ENCODE peak calls at places on chromosomes 12 and 14, in eight cellular contexts. One of them, this sample, is unnamed.
A peak's percentile ranks its signal among the peaks of the same experiment; 100 is the strongest.

GRCh38 chr12:123260081-123260480 is 11.6 kb downstream of the CDK2AP1 start:
- DNase-seq in AG04450: no peak
- DNase-seq in astrocyte of the spinal cord: no peak
- DNase-seq in psoas muscle: no peak
- DNase-seq in body of pancreas: no peak
- DNase-seq in WTC11: no peak
- DNase-seq in brain microvascular endothelial cell: no peak
- DNase-seq in HepG2: no peak
- DNase-seq in this sample: no peak

GRCh38 chr12:11823043-11823442 is 173.6 kb downstream of the ETV6 start:
- DNase-seq in AG04450: peak; percentile 44
- DNase-seq in astrocyte of the spinal cord: peak; percentile 64
- DNase-seq in psoas muscle: no peak
- DNase-seq in body of pancreas: no peak
- DNase-seq in WTC11: no peak
- DNase-seq in brain microvascular endothelial cell: peak; percentile 69
- DNase-seq in HepG2: no peak
- DNase-seq in this sample: no peak

GRCh38 chr12:68370667-68371066 is 38.5 kb upstream of the MDM1 start:
- DNase-seq in AG04450: no peak
- DNase-seq in astrocyte of the spinal cord: no peak
- DNase-seq in psoas muscle: no peak
- DNase-seq in body of pancreas: no peak
- DNase-seq in WTC11: no peak
- DNase-seq in brain microvascular endothelial cell: no peak
- DNase-seq in HepG2: no peak
- DNase-seq in this sample: no peak

GRCh38 chr12:108613548-108613947 is 15.7 kb upstream of the TMEM119 start:
- DNase-seq in AG04450: no peak
- DNase-seq in astrocyte of the spinal cord: no peak
- DNase-seq in psoas muscle: no peak
- DNase-seq in body of pancreas: no peak
- DNase-seq in WTC11: no peak
- DNase-seq in brain microvascular endothelial cell: no peak
- DNase-seq in HepG2: no peak
- DNase-seq in this sample: no peak

GRCh38 chr12:77837876-77838291 is 7.2 kb downstream of the NAV3 start:
- DNase-seq in AG04450: no peak
- DNase-seq in astrocyte of the spinal cord: no peak
- DNase-seq in psoas muscle: peak; percentile 49
- DNase-seq in body of pancreas: no peak
- DNase-seq in WTC11: no peak
- DNase-seq in brain microvascular endothelial cell: no peak
- DNase-seq in HepG2: no peak
- DNase-seq in this sample: no peak

GRCh38 chr12:94134226-94134795 is 14.1 kb upstream of the PLXNC1 start:
- DNase-seq in AG04450: peak; percentile 20
- DNase-seq in astrocyte of the spinal cord: peak; percentile 60
- DNase-seq in psoas muscle: no peak
- DNase-seq in body of pancreas: no peak
- DNase-seq in WTC11: no peak
- DNase-seq in brain microvascular endothelial cell: no peak
- DNase-seq in HepG2: peak; percentile 47
- DNase-seq in this sample: peak; percentile 64

GRCh38 chr12:91387461-91388134 is 205.0 kb upstream of the DCN start:
- DNase-seq in AG04450: no peak
- DNase-seq in astrocyte of the spinal cord: no peak
- DNase-seq in psoas muscle: no peak
- DNase-seq in body of pancreas: no peak
- DNase-seq in WTC11: no peak
- DNase-seq in brain microvascular endothelial cell: no peak
- DNase-seq in HepG2: no peak
- DNase-seq in this sample: no peak

GRCh38 chr14:54881761-54882401 is 20.7 kb downstream of the GCH1 start:
- DNase-seq in AG04450: no peak
- DNase-seq in astrocyte of the spinal cord: peak; percentile 35
- DNase-seq in psoas muscle: no peak
- DNase-seq in body of pancreas: no peak
- DNase-seq in WTC11: no peak
- DNase-seq in brain microvascular endothelial cell: no peak
- DNase-seq in HepG2: no peak
- DNase-seq in this sample: peak; percentile 52

GRCh38 chr14:45177081-45177480 is 41.4 kb downstream of the FANCM start:
- DNase-seq in AG04450: peak; percentile 56
- DNase-seq in astrocyte of the spinal cord: peak; percentile 58
- DNase-seq in psoas muscle: no peak
- DNase-seq in body of pancreas: no peak
- DNase-seq in WTC11: no peak
- DNase-seq in brain microvascular endothelial cell: peak; percentile 12
- DNase-seq in HepG2: no peak
- DNase-seq in this sample: no peak

GRCh38 chr14:31206536-31207286 is 882 bp downstream of the HECTD1 start:
- DNase-seq in AG04450: no peak
- DNase-seq in astrocyte of the spinal cord: peak; percentile 9
- DNase-seq in psoas muscle: no peak
- DNase-seq in body of pancreas: peak; percentile 49
- DNase-seq in WTC11: peak; percentile 31
- DNase-seq in brain microvascular endothelial cell: peak; percentile 1
- DNase-seq in HepG2: peak; percentile 50
- DNase-seq in this sample: peak; percentile 50

GRCh38 chr12:91205791-91206190 is 23.2 kb upstream of the DCN start:
- DNase-seq in AG04450: no peak
- DNase-seq in astrocyte of the spinal cord: no peak
- DNase-seq in psoas muscle: no peak
- DNase-seq in body of pancreas: no peak
- DNase-seq in WTC11: no peak
- DNase-seq in brain microvascular endothelial cell: no peak
- DNase-seq in HepG2: no peak
- DNase-seq in this sample: no peak

DNA sequence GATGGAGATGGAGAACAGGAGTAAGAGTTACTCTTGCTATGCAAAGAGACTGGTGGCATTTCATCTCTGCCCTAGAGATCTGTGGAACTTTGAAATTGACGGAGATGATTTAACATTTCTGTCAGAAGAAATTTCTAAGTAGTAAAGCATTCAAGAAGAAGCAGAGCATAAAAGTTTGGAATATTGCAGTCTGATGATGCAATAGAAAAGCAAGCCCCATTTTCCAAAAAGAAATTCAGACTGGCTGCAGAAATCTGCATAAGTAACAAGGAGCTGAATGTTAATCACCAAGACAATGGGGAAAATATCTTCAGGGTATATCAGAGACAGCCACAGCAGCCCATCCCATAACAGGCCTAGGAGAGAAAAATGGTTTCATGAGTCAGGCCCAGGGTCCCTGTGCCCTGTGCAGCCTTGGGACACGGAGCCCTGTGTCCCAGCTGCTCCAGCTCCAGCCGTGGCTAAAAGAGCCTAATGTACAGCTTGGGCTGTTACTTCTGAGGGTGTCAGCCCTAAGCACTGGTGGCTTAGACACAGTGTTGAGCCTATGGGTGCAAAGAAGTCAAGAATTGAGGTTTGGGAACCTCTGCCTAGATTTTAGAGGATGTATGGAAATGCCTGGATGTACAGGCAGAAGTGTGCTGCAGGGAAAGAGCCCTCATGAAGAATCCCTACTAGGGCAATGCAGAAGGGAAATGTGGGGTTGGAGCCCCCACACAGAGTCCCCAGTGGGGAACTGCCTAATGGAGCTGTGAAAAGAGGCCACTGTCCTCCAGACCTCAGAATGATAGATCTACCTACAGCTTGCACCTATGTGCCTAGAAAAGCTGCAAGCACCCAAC is 616.6 kb downstream of the SLC16A7 start:
- DNase-seq in AG04450: no peak
- DNase-seq in astrocyte of the spinal cord: no peak
- DNase-seq in psoas muscle: no peak
- DNase-seq in body of pancreas: no peak
- DNase-seq in WTC11: no peak
- DNase-seq in brain microvascular endothelial cell: no peak
- DNase-seq in HepG2: no peak
- DNase-seq in this sample: no peak
- TF ChIP-seq CTCF in AG04450: no peak
- TF ChIP-seq CTCF in astrocyte of the spinal cord: no peak
- TF ChIP-seq CTCF in psoas muscle: no peak
- TF ChIP-seq CTCF in body of pancreas: no peak
- TF ChIP-seq CTCF in WTC11: no peak
- TF ChIP-seq CTCF in brain microvascular endothelial cell: no peak
- TF ChIP-seq CTCF in HepG2: no peak
- TF ChIP-seq CTCF in this sample: no peak

DNA sequence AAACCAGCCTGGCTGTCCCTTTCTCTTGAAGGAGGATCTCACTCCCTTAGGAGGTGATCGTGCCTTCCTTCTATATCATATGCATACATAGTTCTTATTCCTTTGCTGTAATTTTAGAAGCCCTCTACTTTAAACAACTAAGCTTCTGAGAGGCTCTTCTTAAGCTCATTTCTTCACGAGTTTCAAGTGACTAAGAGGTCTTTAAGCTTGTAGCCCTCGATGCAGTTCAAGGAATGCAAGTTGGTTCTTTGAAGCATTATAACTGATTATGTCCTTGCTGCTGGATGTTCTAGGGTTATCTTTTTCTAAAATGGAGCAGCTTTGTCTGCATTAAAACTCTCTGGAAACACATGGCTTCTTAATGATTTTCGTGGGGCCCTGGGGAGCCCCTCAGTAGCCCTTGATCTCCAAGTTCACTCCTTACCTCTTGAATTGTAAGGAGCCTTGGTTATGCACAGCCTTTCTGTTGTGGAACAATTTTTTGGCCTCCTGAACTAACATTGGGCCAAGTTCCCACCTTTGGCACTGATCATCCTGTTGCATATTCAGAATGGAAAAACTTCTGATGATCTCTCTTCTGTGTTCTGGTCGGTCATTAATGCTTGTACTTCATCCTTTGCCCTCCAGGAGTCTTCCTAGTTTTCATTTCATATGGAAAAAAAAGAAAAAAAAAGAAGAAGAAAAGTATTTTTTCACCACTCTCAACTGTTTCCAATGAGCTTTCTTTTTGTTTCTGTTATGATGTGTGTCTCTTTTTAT is 12.6 kb downstream of the RASSF8 start:
- DNase-seq in AG04450: no peak
- DNase-seq in astrocyte of the spinal cord: peak; percentile 39
- DNase-seq in psoas muscle: no peak
- DNase-seq in body of pancreas: no peak
- DNase-seq in WTC11: no peak
- DNase-seq in brain microvascular endothelial cell: no peak
- DNase-seq in HepG2: no peak
- DNase-seq in this sample: no peak
- TF ChIP-seq CTCF in AG04450: peak; percentile 38
- TF ChIP-seq CTCF in astrocyte of the spinal cord: peak; percentile 37
- TF ChIP-seq CTCF in psoas muscle: no peak
- TF ChIP-seq CTCF in body of pancreas: no peak
- TF ChIP-seq CTCF in WTC11: no peak
- TF ChIP-seq CTCF in brain microvascular endothelial cell: peak; percentile 21
- TF ChIP-seq CTCF in HepG2: no peak
- TF ChIP-seq CTCF in this sample: no peak

DNA sequence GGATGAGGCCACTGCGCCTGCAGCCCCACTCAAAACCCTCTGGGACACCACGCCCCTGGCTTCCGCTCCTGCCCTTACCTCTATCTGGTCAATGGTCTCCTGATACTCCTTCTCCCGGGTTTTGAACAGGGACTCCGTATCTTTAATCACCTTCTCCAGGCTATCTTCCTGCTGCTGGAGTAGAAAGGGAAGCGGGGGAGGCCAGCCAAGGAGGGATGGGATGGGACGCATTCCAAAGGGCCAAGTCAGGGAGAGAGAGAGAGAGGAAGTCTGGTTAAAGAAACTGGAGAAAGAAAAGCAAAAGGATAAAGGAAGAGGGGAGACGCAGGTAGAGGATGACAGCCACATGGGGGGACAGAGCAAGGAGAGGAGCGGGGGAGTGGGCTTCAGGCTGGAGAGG is 7.9 kb downstream of the IFFO1 start:
- DNase-seq in AG04450: peak; percentile 63
- DNase-seq in astrocyte of the spinal cord: peak; percentile 79
- DNase-seq in psoas muscle: no peak
- DNase-seq in body of pancreas: no peak
- DNase-seq in WTC11: no peak
- DNase-seq in brain microvascular endothelial cell: peak; percentile 78
- DNase-seq in HepG2: no peak
- DNase-seq in this sample: no peak
- TF ChIP-seq CTCF in AG04450: no peak
- TF ChIP-seq CTCF in astrocyte of the spinal cord: no peak
- TF ChIP-seq CTCF in psoas muscle: no peak
- TF ChIP-seq CTCF in body of pancreas: no peak
- TF ChIP-seq CTCF in WTC11: no peak
- TF ChIP-seq CTCF in brain microvascular endothelial cell: no peak
- TF ChIP-seq CTCF in HepG2: no peak
- TF ChIP-seq CTCF in this sample: no peak

GRCh38 chr12:19042196-19042595 is 87.3 kb upstream of the PLEKHA5 start:
- DNase-seq in AG04450: no peak
- DNase-seq in astrocyte of the spinal cord: no peak
- DNase-seq in psoas muscle: no peak
- DNase-seq in body of pancreas: no peak
- DNase-seq in WTC11: no peak
- DNase-seq in brain microvascular endothelial cell: no peak
- DNase-seq in HepG2: no peak
- DNase-seq in this sample: no peak

GRCh38 chr12:19044430-19044829 is 85.1 kb upstream of the PLEKHA5 start:
- DNase-seq in AG04450: no peak
- DNase-seq in astrocyte of the spinal cord: no peak
- DNase-seq in psoas muscle: no peak
- DNase-seq in body of pancreas: no peak
- DNase-seq in WTC11: no peak
- DNase-seq in brain microvascular endothelial cell: no peak
- DNase-seq in HepG2: no peak
- DNase-seq in this sample: no peak

GRCh38 chr12:19044877-19045276 is 84.7 kb upstream of the PLEKHA5 start:
- DNase-seq in AG04450: no peak
- DNase-seq in astrocyte of the spinal cord: no peak
- DNase-seq in psoas muscle: no peak
- DNase-seq in body of pancreas: no peak
- DNase-seq in WTC11: no peak
- DNase-seq in brain microvascular endothelial cell: no peak
- DNase-seq in HepG2: no peak
- DNase-seq in this sample: no peak

GRCh38 chr12:19048943-19049342 is 80.6 kb upstream of the PLEKHA5 start:
- DNase-seq in AG04450: no peak
- DNase-seq in astrocyte of the spinal cord: no peak
- DNase-seq in psoas muscle: no peak
- DNase-seq in body of pancreas: no peak
- DNase-seq in WTC11: no peak
- DNase-seq in brain microvascular endothelial cell: peak; percentile 19
- DNase-seq in HepG2: no peak
- DNase-seq in this sample: no peak

GRCh38 chr12:19045421-19045820 is 84.1 kb upstream of the PLEKHA5 start:
- DNase-seq in AG04450: no peak
- DNase-seq in astrocyte of the spinal cord: no peak
- DNase-seq in psoas muscle: no peak
- DNase-seq in body of pancreas: no peak
- DNase-seq in WTC11: no peak
- DNase-seq in brain microvascular endothelial cell: peak; percentile 14
- DNase-seq in HepG2: no peak
- DNase-seq in this sample: no peak
- TF ChIP-seq CTCF in AG04450: no peak
- TF ChIP-seq CTCF in astrocyte of the spinal cord: no peak
- TF ChIP-seq CTCF in psoas muscle: no peak
- TF ChIP-seq CTCF in body of pancreas: no peak
- TF ChIP-seq CTCF in WTC11: no peak
- TF ChIP-seq CTCF in brain microvascular endothelial cell: no peak
- TF ChIP-seq CTCF in HepG2: no peak
- TF ChIP-seq CTCF in this sample: no peak

This sample was measured in GM13976.